ENCODE peak calls at places on chromosomes 12 and 14, in eight cellular contexts. One of them, this sample, is unnamed.

GRCh38 chr12:45216297-45216982 is 545 bp downstream of the ANO6 start:
- DNase-seq in PC-9: peak
- DNase-seq in AG09309: no peak
- DNase-seq in cardiac fibroblast: peak
- DNase-seq in fibroblast of lung: peak
- DNase-seq in RWPE2: no peak
- DNase-seq in uterus: peak
- DNase-seq in ascending aorta: peak
- DNase-seq in this sample: peak

GRCh38 chr14:61562321-61563161 is 132.8 kb upstream of the HIF1A start:
- DNase-seq in PC-9: peak
- DNase-seq in AG09309: peak
- DNase-seq in cardiac fibroblast: peak
- DNase-seq in fibroblast of lung: peak
- DNase-seq in RWPE2: peak
- DNase-seq in uterus: no peak
- DNase-seq in ascending aorta: peak
- DNase-seq in this sample: no peak

GRCh38 chr12:31896514-31897039 is 62.6 kb upstream of the RESF1 start:
- DNase-seq in PC-9: no peak
- DNase-seq in AG09309: no peak
- DNase-seq in cardiac fibroblast: peak
- DNase-seq in fibroblast of lung: peak
- DNase-seq in RWPE2: no peak
- DNase-seq in uterus: peak
- DNase-seq in ascending aorta: no peak
- DNase-seq in this sample: no peak

GRCh38 chr14:106843951-106844483 is 1317.6 kb downstream of the TMEM121 start:
- DNase-seq in PC-9: peak
- DNase-seq in AG09309: no peak
- DNase-seq in cardiac fibroblast: peak
- DNase-seq in fibroblast of lung: no peak
- DNase-seq in RWPE2: no peak
- DNase-seq in uterus: no peak
- DNase-seq in ascending aorta: no peak
- DNase-seq in this sample: no peak

GRCh38 chr12:39620664-39621658 is 1.4 kb upstream of the ABCD2 start:
- DNase-seq in PC-9: no peak
- DNase-seq in AG09309: no peak
- DNase-seq in cardiac fibroblast: peak
- DNase-seq in fibroblast of lung: peak
- DNase-seq in RWPE2: no peak
- DNase-seq in uterus: no peak
- DNase-seq in ascending aorta: no peak
- DNase-seq in this sample: no peak

GRCh38 chr12:132188451-132189298 is 44.4 kb downstream of the NOC4L start:
- DNase-seq in PC-9: no peak
- DNase-seq in AG09309: no peak
- DNase-seq in cardiac fibroblast: no peak
- DNase-seq in fibroblast of lung: no peak
- DNase-seq in RWPE2: no peak
- DNase-seq in uterus: no peak
- DNase-seq in ascending aorta: no peak
- DNase-seq in this sample: no peak

GRCh38 chr14:95895720-95896119 is 19.1 kb downstream of the TUNAR start:
- DNase-seq in PC-9: no peak
- DNase-seq in AG09309: no peak
- DNase-seq in cardiac fibroblast: no peak
- DNase-seq in fibroblast of lung: no peak
- DNase-seq in RWPE2: no peak
- DNase-seq in uterus: no peak
- DNase-seq in ascending aorta: no peak
- DNase-seq in this sample: peak

GRCh38 chr12:102618197-102618897 is 138.0 kb upstream of the IGF1 start:
- DNase-seq in PC-9: no peak
- DNase-seq in AG09309: no peak
- DNase-seq in cardiac fibroblast: no peak
- DNase-seq in fibroblast of lung: no peak
- DNase-seq in RWPE2: no peak
- DNase-seq in uterus: no peak
- DNase-seq in ascending aorta: no peak
- DNase-seq in this sample: no peak

GRCh38 chr12:27434673-27435565 is 11.6 kb upstream of the SMCO2 start:
- DNase-seq in PC-9: peak
- DNase-seq in AG09309: no peak
- DNase-seq in cardiac fibroblast: peak
- DNase-seq in fibroblast of lung: peak
- DNase-seq in RWPE2: no peak
- DNase-seq in uterus: no peak
- DNase-seq in ascending aorta: no peak
- DNase-seq in this sample: peak

GRCh38 chr14:21069388-21070082 is 569 bp upstream of the ARHGEF40 start:
- DNase-seq in PC-9: no peak
- DNase-seq in AG09309: no peak
- DNase-seq in cardiac fibroblast: peak
- DNase-seq in fibroblast of lung: peak
- DNase-seq in RWPE2: no peak
- DNase-seq in uterus: peak
- DNase-seq in ascending aorta: no peak
- DNase-seq in this sample: peak

GRCh38 chr14:70648374-70648773 is 6.7 kb downstream of the TTC9 start:
- DNase-seq in PC-9: no peak
- DNase-seq in AG09309: no peak
- DNase-seq in cardiac fibroblast: no peak
- DNase-seq in fibroblast of lung: no peak
- DNase-seq in RWPE2: no peak
- DNase-seq in uterus: no peak
- DNase-seq in ascending aorta: no peak
- DNase-seq in this sample: no peak
- TF ChIP-seq CTCF in PC-9: no peak
- TF ChIP-seq CTCF in AG09309: no peak
- TF ChIP-seq CTCF in cardiac fibroblast: no peak
- TF ChIP-seq CTCF in fibroblast of lung: no peak
- TF ChIP-seq CTCF in RWPE2: no peak
- TF ChIP-seq CTCF in uterus: no peak
- TF ChIP-seq CTCF in ascending aorta: no peak
- TF ChIP-seq CTCF in this sample: no peak

DNA sequence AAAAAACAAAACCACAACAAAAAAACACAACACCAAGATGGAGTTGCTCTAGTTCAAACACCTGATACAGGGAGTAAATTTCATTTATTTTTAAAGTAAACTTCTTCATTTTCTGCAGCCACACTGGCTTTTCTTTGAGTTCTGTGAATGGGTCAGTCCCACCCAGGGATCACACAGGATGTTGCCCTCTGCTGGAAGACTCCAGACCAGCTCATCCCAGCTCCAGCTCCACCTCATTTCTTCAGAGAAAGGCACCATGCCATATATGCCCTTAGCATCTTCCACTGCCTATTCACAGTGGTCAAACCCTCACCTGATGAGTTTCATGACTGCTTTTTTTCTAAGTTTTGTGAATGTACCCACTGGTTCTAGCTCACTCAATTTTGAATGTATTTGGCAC is 8.0 kb downstream of the GLIPR1 start:
- DNase-seq in PC-9: peak
- DNase-seq in AG09309: no peak
- DNase-seq in cardiac fibroblast: peak
- DNase-seq in fibroblast of lung: peak
- DNase-seq in RWPE2: no peak
- DNase-seq in uterus: no peak
- DNase-seq in ascending aorta: no peak
- DNase-seq in this sample: no peak
- TF ChIP-seq CTCF in PC-9: no peak
- TF ChIP-seq CTCF in AG09309: peak
- TF ChIP-seq CTCF in cardiac fibroblast: peak
- TF ChIP-seq CTCF in fibroblast of lung: peak
- TF ChIP-seq CTCF in RWPE2: peak
- TF ChIP-seq CTCF in uterus: no peak
- TF ChIP-seq CTCF in ascending aorta: peak
- TF ChIP-seq CTCF in this sample: no peak

GRCh38 chr14:31982642-31983041 is 94.5 kb upstream of the ARHGAP5 start:
- DNase-seq in PC-9: no peak
- DNase-seq in AG09309: no peak
- DNase-seq in cardiac fibroblast: no peak
- DNase-seq in fibroblast of lung: no peak
- DNase-seq in RWPE2: no peak
- DNase-seq in uterus: no peak
- DNase-seq in ascending aorta: no peak
- DNase-seq in this sample: no peak
- TF ChIP-seq CTCF in PC-9: no peak
- TF ChIP-seq CTCF in AG09309: no peak
- TF ChIP-seq CTCF in cardiac fibroblast: no peak
- TF ChIP-seq CTCF in fibroblast of lung: no peak
- TF ChIP-seq CTCF in RWPE2: no peak
- TF ChIP-seq CTCF in uterus: no peak
- TF ChIP-seq CTCF in ascending aorta: no peak
- TF ChIP-seq CTCF in this sample: no peak

GRCh38 chr12:51192284-51192671 is 19.3 kb upstream of the TFCP2 start:
- DNase-seq in PC-9: no peak
- DNase-seq in AG09309: no peak
- DNase-seq in cardiac fibroblast: no peak
- DNase-seq in fibroblast of lung: no peak
- DNase-seq in RWPE2: no peak
- DNase-seq in uterus: no peak
- DNase-seq in ascending aorta: no peak
- DNase-seq in this sample: no peak
- TF ChIP-seq CTCF in PC-9: no peak
- TF ChIP-seq CTCF in AG09309: no peak
- TF ChIP-seq CTCF in cardiac fibroblast: no peak
- TF ChIP-seq CTCF in fibroblast of lung: no peak
- TF ChIP-seq CTCF in RWPE2: no peak
- TF ChIP-seq CTCF in uterus: no peak
- TF ChIP-seq CTCF in ascending aorta: no peak
- TF ChIP-seq CTCF in this sample: no peak

DNA sequence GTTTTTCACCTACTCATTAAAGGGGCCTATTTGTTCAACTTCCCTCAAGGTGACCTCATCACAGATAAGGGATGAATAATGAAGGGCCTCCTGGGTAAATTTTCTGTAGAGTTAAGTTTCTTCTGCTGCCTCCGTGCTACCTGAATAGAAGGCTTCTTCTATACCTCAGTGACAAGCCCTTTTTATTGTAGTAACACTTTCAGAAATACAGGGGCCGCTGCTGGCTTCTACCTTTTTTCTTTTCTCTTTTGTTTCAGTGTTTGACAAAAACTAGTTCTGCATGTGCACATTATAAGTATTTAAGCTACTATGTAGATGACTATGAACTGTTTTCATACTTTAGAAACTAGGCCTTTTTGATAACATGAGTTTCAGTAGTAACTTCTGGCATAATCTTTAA is 207.0 kb downstream of the NAV3 start:
- DNase-seq in PC-9: no peak
- DNase-seq in AG09309: no peak
- DNase-seq in cardiac fibroblast: no peak
- DNase-seq in fibroblast of lung: no peak
- DNase-seq in RWPE2: no peak
- DNase-seq in uterus: no peak
- DNase-seq in ascending aorta: no peak
- DNase-seq in this sample: no peak
- TF ChIP-seq CTCF in PC-9: no peak
- TF ChIP-seq CTCF in AG09309: no peak
- TF ChIP-seq CTCF in cardiac fibroblast: peak
- TF ChIP-seq CTCF in fibroblast of lung: no peak
- TF ChIP-seq CTCF in RWPE2: no peak
- TF ChIP-seq CTCF in uterus: no peak
- TF ChIP-seq CTCF in ascending aorta: no peak
- TF ChIP-seq CTCF in this sample: no peak

GRCh38 chr14:51401756-51402155 is 161.7 kb downstream of the TMX1 start:
- DNase-seq in PC-9: no peak
- DNase-seq in AG09309: no peak
- DNase-seq in cardiac fibroblast: no peak
- DNase-seq in fibroblast of lung: no peak
- DNase-seq in RWPE2: no peak
- DNase-seq in uterus: no peak
- DNase-seq in ascending aorta: no peak
- DNase-seq in this sample: no peak

GRCh38 chr14:51400142-51400541 is 160.1 kb downstream of the TMX1 start:
- DNase-seq in PC-9: no peak
- DNase-seq in AG09309: no peak
- DNase-seq in cardiac fibroblast: peak
- DNase-seq in fibroblast of lung: peak
- DNase-seq in RWPE2: no peak
- DNase-seq in uterus: no peak
- DNase-seq in ascending aorta: no peak
- DNase-seq in this sample: no peak

GRCh38 chr14:51401272-51401671 is 161.2 kb downstream of the TMX1 start:
- DNase-seq in PC-9: no peak
- DNase-seq in AG09309: no peak
- DNase-seq in cardiac fibroblast: peak
- DNase-seq in fibroblast of lung: no peak
- DNase-seq in RWPE2: no peak
- DNase-seq in uterus: no peak
- DNase-seq in ascending aorta: no peak
- DNase-seq in this sample: no peak

GRCh38 chr14:51396222-51396815 is 156.3 kb downstream of the TMX1 start:
- DNase-seq in PC-9: peak
- DNase-seq in AG09309: peak
- DNase-seq in cardiac fibroblast: peak
- DNase-seq in fibroblast of lung: peak
- DNase-seq in RWPE2: peak
- DNase-seq in uterus: peak
- DNase-seq in ascending aorta: no peak
- DNase-seq in this sample: no peak

GRCh38 chr14:51398898-51399297 is 158.9 kb downstream of the TMX1 start:
- DNase-seq in PC-9: peak
- DNase-seq in AG09309: peak
- DNase-seq in cardiac fibroblast: peak
- DNase-seq in fibroblast of lung: peak
- DNase-seq in RWPE2: peak
- DNase-seq in uterus: no peak
- DNase-seq in ascending aorta: no peak
- DNase-seq in this sample: no peak
- TF ChIP-seq CTCF in PC-9: no peak
- TF ChIP-seq CTCF in AG09309: peak
- TF ChIP-seq CTCF in cardiac fibroblast: no peak
- TF ChIP-seq CTCF in fibroblast of lung: peak
- TF ChIP-seq CTCF in RWPE2: peak
- TF ChIP-seq CTCF in uterus: no peak
- TF ChIP-seq CTCF in ascending aorta: no peak
- TF ChIP-seq CTCF in this sample: no peak

GRCh38 chr12:12686472-12686871 is 9.5 kb downstream of the GPR19 start:
- DNase-seq in PC-9: no peak
- DNase-seq in AG09309: no peak
- DNase-seq in cardiac fibroblast: peak
- DNase-seq in fibroblast of lung: no peak
- DNase-seq in RWPE2: no peak
- DNase-seq in uterus: no peak
- DNase-seq in ascending aorta: no peak
- DNase-seq in this sample: no peak

GRCh38 chr12:12686925-12687324 is 9.1 kb downstream of the GPR19 start:
- DNase-seq in PC-9: no peak
- DNase-seq in AG09309: peak
- DNase-seq in cardiac fibroblast: peak
- DNase-seq in fibroblast of lung: no peak
- DNase-seq in RWPE2: no peak
- DNase-seq in uterus: no peak
- DNase-seq in ascending aorta: no peak
- DNase-seq in this sample: no peak

GRCh38 chr12:12689672-12690287 is 6.2 kb downstream of the GPR19 start:
- DNase-seq in PC-9: no peak
- DNase-seq in AG09309: no peak
- DNase-seq in cardiac fibroblast: peak
- DNase-seq in fibroblast of lung: no peak
- DNase-seq in RWPE2: no peak
- DNase-seq in uterus: no peak
- DNase-seq in ascending aorta: no peak
- DNase-seq in this sample: no peak

GRCh38 chr12:12693111-12693671 is 2.8 kb downstream of the GPR19 start:
- DNase-seq in PC-9: no peak
- DNase-seq in AG09309: no peak
- DNase-seq in cardiac fibroblast: no peak
- DNase-seq in fibroblast of lung: no peak
- DNase-seq in RWPE2: no peak
- DNase-seq in uterus: no peak
- DNase-seq in ascending aorta: no peak
- DNase-seq in this sample: no peak

GRCh38 chr12:12691549-12691948 is 4.4 kb downstream of the GPR19 start:
- DNase-seq in PC-9: no peak
- DNase-seq in AG09309: no peak
- DNase-seq in cardiac fibroblast: no peak
- DNase-seq in fibroblast of lung: no peak
- DNase-seq in RWPE2: no peak
- DNase-seq in uterus: no peak
- DNase-seq in ascending aorta: no peak
- DNase-seq in this sample: no peak
- TF ChIP-seq CTCF in PC-9: no peak
- TF ChIP-seq CTCF in AG09309: no peak
- TF ChIP-seq CTCF in cardiac fibroblast: no peak
- TF ChIP-seq CTCF in fibroblast of lung: no peak
- TF ChIP-seq CTCF in RWPE2: no peak
- TF ChIP-seq CTCF in uterus: no peak
- TF ChIP-seq CTCF in ascending aorta: no peak
- TF ChIP-seq CTCF in this sample: no peak

This sample was measured in nephron progenitor cell.